ENCODE peak calls at places on chromosomes 7 and 10, in five cellular contexts. One of them, this sample, is unnamed.

GRCh38 chr10:78830062-78830974 is 238.4 kb upstream of the ZMIZ1 start:
- DNase-seq in mammary epithelial cell: peak
- DNase-seq in tibial nerve: no peak
- DNase-seq in fibroblast of lung: no peak
- DNase-seq in left ventricle myocardium inferior: no peak
- DNase-seq in this sample: no peak

GRCh38 chr10:74612195-74612594 is 214.2 kb upstream of the KAT6B start:
- DNase-seq in left ventricle myocardium inferior: no peak
- DNase-seq in tibial nerve: no peak
- DNase-seq in fibroblast of lung: peak
- DNase-seq in mammary epithelial cell: peak
- DNase-seq in this sample: no peak

GRCh38 chr7:105916603-105917002 is 40.2 kb upstream of the ATXN7L1 start:
- DNase-seq in tibial nerve: no peak
- DNase-seq in left ventricle myocardium inferior: no peak
- DNase-seq in mammary epithelial cell: no peak
- DNase-seq in fibroblast of lung: peak
- DNase-seq in this sample: no peak

GRCh38 chr10:49162761-49163160 is 25.4 kb downstream of the TMEM273 start:
- DNase-seq in left ventricle myocardium inferior: no peak
- DNase-seq in mammary epithelial cell: no peak
- DNase-seq in fibroblast of lung: no peak
- DNase-seq in tibial nerve: no peak
- DNase-seq in this sample: peak

GRCh38 chr10:30359373-30360206 is 10.5 kb upstream of the MTPAP start:
- DNase-seq in tibial nerve: peak
- DNase-seq in left ventricle myocardium inferior: peak
- DNase-seq in mammary epithelial cell: peak
- DNase-seq in fibroblast of lung: peak
- DNase-seq in this sample: peak

GRCh38 chr7:133672866-133673265 is 420.0 kb downstream of the EXOC4 start:
- DNase-seq in fibroblast of lung: no peak
- DNase-seq in left ventricle myocardium inferior: no peak
- DNase-seq in mammary epithelial cell: no peak
- DNase-seq in tibial nerve: no peak
- DNase-seq in this sample: no peak

GRCh38 chr7:638256-639011 is 88.1 kb upstream of the DNAAF5 start:
- DNase-seq in mammary epithelial cell: no peak
- DNase-seq in left ventricle myocardium inferior: no peak
- DNase-seq in fibroblast of lung: no peak
- DNase-seq in tibial nerve: no peak
- DNase-seq in this sample: no peak

GRCh38 chr7:147535619-147536200 is 1054.9 kb upstream of the C7orf33 start:
- DNase-seq in left ventricle myocardium inferior: no peak
- DNase-seq in mammary epithelial cell: peak
- DNase-seq in tibial nerve: no peak
- DNase-seq in fibroblast of lung: peak
- DNase-seq in this sample: no peak

GRCh38 chr7:159015894-159016410 is 128.7 kb downstream of the VIPR2 start:
- DNase-seq in mammary epithelial cell: no peak
- DNase-seq in left ventricle myocardium inferior: no peak
- DNase-seq in tibial nerve: no peak
- DNase-seq in fibroblast of lung: no peak
- DNase-seq in this sample: no peak

GRCh38 chr7:98831641-98832221 is 38.1 kb downstream of the TMEM130 start:
- DNase-seq in tibial nerve: no peak
- DNase-seq in fibroblast of lung: peak
- DNase-seq in left ventricle myocardium inferior: no peak
- DNase-seq in mammary epithelial cell: no peak
- DNase-seq in this sample: peak

GRCh38 chr10:132361581-132362101 is 29.6 kb downstream of the LRRC27 start:
- DNase-seq in fibroblast of lung: no peak
- DNase-seq in left ventricle myocardium inferior: no peak
- DNase-seq in mammary epithelial cell: no peak
- DNase-seq in tibial nerve: no peak
- DNase-seq in this sample: no peak

GRCh38 chr10:118927317-118927716 is 102.2 kb upstream of the NANOS1 start:
- DNase-seq in mammary epithelial cell: no peak
- DNase-seq in left ventricle myocardium inferior: no peak
- DNase-seq in fibroblast of lung: no peak
- DNase-seq in tibial nerve: no peak
- DNase-seq in this sample: no peak

GRCh38 chr7:142516038-142516501 is 233.2 kb upstream of the PRSS1 start:
- DNase-seq in left ventricle myocardium inferior: no peak
- DNase-seq in fibroblast of lung: peak
- DNase-seq in tibial nerve: no peak
- DNase-seq in mammary epithelial cell: peak
- DNase-seq in this sample: no peak

GRCh38 chr7:114085592-114086490 is 167.0 kb upstream of the PPP1R3A start:
- DNase-seq in left ventricle myocardium inferior: peak
- DNase-seq in tibial nerve: peak
- DNase-seq in mammary epithelial cell: peak
- DNase-seq in fibroblast of lung: peak
- DNase-seq in this sample: peak

GRCh38 chr7:27532256-27532783 is 130.4 kb downstream of the HIBADH start:
- DNase-seq in tibial nerve: no peak
- DNase-seq in left ventricle myocardium inferior: no peak
- DNase-seq in mammary epithelial cell: no peak
- DNase-seq in fibroblast of lung: peak
- DNase-seq in this sample: no peak

GRCh38 chr7:73718905-73719805 is at the start of gene STX1A:
- DNase-seq in fibroblast of lung: peak
- DNase-seq in mammary epithelial cell: peak
- DNase-seq in left ventricle myocardium inferior: peak
- DNase-seq in tibial nerve: no peak
- DNase-seq in this sample: peak

GRCh38 chr7:70582921-70583895 is 548.7 kb upstream of the GALNT17 start:
- DNase-seq in mammary epithelial cell: no peak
- DNase-seq in fibroblast of lung: no peak
- DNase-seq in left ventricle myocardium inferior: no peak
- DNase-seq in tibial nerve: no peak
- DNase-seq in this sample: no peak

GRCh38 chr7:150377116-150377979 is 1.8 kb upstream of the ZNF775 start:
- DNase-seq in left ventricle myocardium inferior: no peak
- DNase-seq in tibial nerve: no peak
- DNase-seq in fibroblast of lung: no peak
- DNase-seq in mammary epithelial cell: no peak
- DNase-seq in this sample: no peak

GRCh38 chr7:2241580-2242540 is at the start of the genes MRM2 and NUDT1:
- DNase-seq in left ventricle myocardium inferior: peak
- DNase-seq in mammary epithelial cell: peak
- DNase-seq in tibial nerve: peak
- DNase-seq in fibroblast of lung: peak
- DNase-seq in this sample: peak

GRCh38 chr7:139960158-139960557 is 102.6 kb downstream of the PARP12 start:
- DNase-seq in tibial nerve: no peak
- DNase-seq in fibroblast of lung: peak
- DNase-seq in mammary epithelial cell: no peak
- DNase-seq in left ventricle myocardium inferior: no peak
- DNase-seq in this sample: no peak

GRCh38 chr7:100351657-100352058 is 6.3 kb upstream of the PILRB start:
- DNase-seq in left ventricle myocardium inferior: no peak
- DNase-seq in mammary epithelial cell: no peak
- DNase-seq in fibroblast of lung: no peak
- DNase-seq in tibial nerve: no peak
- DNase-seq in this sample: no peak

GRCh38 chr10:28533315-28533564 is 322 bp downstream of the WAC start:
- DNase-seq in fibroblast of lung: no peak
- DNase-seq in left ventricle myocardium inferior: no peak
- DNase-seq in mammary epithelial cell: no peak
- DNase-seq in tibial nerve: no peak
- DNase-seq in this sample: no peak

GRCh38 chr7:157521752-157522151 is 184.9 kb downstream of the DNAJB6 start:
- DNase-seq in tibial nerve: no peak
- DNase-seq in left ventricle myocardium inferior: no peak
- DNase-seq in fibroblast of lung: no peak
- DNase-seq in mammary epithelial cell: no peak
- DNase-seq in this sample: no peak

GRCh38 chr10:85792533-85792858 is 574.1 kb downstream of the GRID1 start:
- DNase-seq in mammary epithelial cell: no peak
- DNase-seq in left ventricle myocardium inferior: no peak
- DNase-seq in tibial nerve: no peak
- DNase-seq in fibroblast of lung: no peak
- DNase-seq in this sample: no peak

GRCh38 chr10:85789125-85789524 is 577.5 kb downstream of the GRID1 start:
- DNase-seq in fibroblast of lung: no peak
- DNase-seq in mammary epithelial cell: no peak
- DNase-seq in left ventricle myocardium inferior: no peak
- DNase-seq in tibial nerve: no peak
- DNase-seq in this sample: no peak

GRCh38 chr10:85794553-85794952 is 572.0 kb downstream of the GRID1 start:
- DNase-seq in left ventricle myocardium inferior: no peak
- DNase-seq in tibial nerve: no peak
- DNase-seq in fibroblast of lung: no peak
- DNase-seq in mammary epithelial cell: no peak
- DNase-seq in this sample: no peak

GRCh38 chr10:85790155-85790789 is 576.3 kb downstream of the GRID1 start:
- DNase-seq in tibial nerve: no peak
- DNase-seq in fibroblast of lung: no peak
- DNase-seq in mammary epithelial cell: no peak
- DNase-seq in left ventricle myocardium inferior: no peak
- DNase-seq in this sample: no peak

DNA sequence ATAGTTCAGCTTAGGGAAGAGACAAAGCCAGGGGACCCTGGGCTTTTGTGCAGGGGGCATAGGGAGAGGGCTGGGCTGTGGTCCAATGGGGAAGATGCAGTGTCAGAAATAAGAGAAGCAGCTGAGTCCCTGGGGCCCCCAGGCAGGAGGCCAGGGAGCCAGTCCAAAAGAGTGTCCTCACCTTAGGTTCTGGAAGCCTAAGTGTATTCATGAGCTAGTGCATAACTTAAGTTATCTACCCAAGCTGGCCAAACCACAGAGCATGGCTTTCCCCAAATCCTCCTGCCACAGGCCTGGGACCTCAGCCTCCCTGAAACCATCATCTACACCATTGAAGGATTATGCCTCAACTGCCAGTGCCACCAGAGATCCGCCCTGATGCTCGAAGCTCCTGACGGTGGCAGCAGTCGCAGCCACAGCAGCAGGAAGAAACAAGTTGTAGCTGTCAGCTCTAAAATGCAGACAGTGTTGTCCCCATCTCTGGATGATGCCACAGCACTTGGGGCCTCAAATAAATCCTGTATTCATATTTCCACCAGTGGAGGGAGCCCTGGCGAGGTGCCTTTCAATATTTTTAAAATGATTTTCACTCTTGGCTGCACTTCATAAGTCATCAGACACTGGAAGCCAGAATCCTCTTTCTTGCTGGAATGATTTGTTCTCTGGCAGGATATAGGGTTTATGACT is 574.6 kb downstream of the GRID1 start:
- DNase-seq in mammary epithelial cell: no peak
- DNase-seq in fibroblast of lung: no peak
- DNase-seq in left ventricle myocardium inferior: no peak
- DNase-seq in tibial nerve: peak
- DNase-seq in this sample: no peak
- TF ChIP-seq CTCF in mammary epithelial cell: no peak
- TF ChIP-seq CTCF in fibroblast of lung: no peak
- TF ChIP-seq CTCF in left ventricle myocardium inferior: peak
- TF ChIP-seq CTCF in tibial nerve: peak
- TF ChIP-seq CTCF in this sample: no peak

GRCh38 chr7:101728888-101729883 is 88.2 kb upstream of the CUX1 start:
- DNase-seq in fibroblast of lung: peak
- DNase-seq in mammary epithelial cell: no peak
- DNase-seq in left ventricle myocardium inferior: no peak
- DNase-seq in tibial nerve: no peak
- DNase-seq in this sample: peak

GRCh38 chr7:101736077-101736476 is 81.3 kb upstream of the CUX1 start:
- DNase-seq in left ventricle myocardium inferior: no peak
- DNase-seq in mammary epithelial cell: no peak
- DNase-seq in fibroblast of lung: no peak
- DNase-seq in tibial nerve: no peak
- DNase-seq in this sample: no peak

GRCh38 chr7:101728128-101728527 is 89.3 kb upstream of the CUX1 start:
- DNase-seq in mammary epithelial cell: no peak
- DNase-seq in fibroblast of lung: no peak
- DNase-seq in tibial nerve: no peak
- DNase-seq in left ventricle myocardium inferior: no peak
- DNase-seq in this sample: no peak

GRCh38 chr7:101731502-101732084 is 85.8 kb upstream of the CUX1 start:
- DNase-seq in left ventricle myocardium inferior: no peak
- DNase-seq in fibroblast of lung: no peak
- DNase-seq in tibial nerve: no peak
- DNase-seq in mammary epithelial cell: no peak
- DNase-seq in this sample: no peak

GRCh38 chr7:101733713-101734475 is 83.5 kb upstream of the CUX1 start:
- DNase-seq in left ventricle myocardium inferior: peak
- DNase-seq in fibroblast of lung: peak
- DNase-seq in mammary epithelial cell: no peak
- DNase-seq in tibial nerve: peak
- DNase-seq in this sample: peak
- H3K4me3 ChIP-seq in left ventricle myocardium inferior: peak
- H3K4me3 ChIP-seq in fibroblast of lung: peak
- H3K4me3 ChIP-seq in mammary epithelial cell: no peak
- H3K4me3 ChIP-seq in tibial nerve: no peak
- H3K4me3 ChIP-seq in this sample: peak

DNA sequence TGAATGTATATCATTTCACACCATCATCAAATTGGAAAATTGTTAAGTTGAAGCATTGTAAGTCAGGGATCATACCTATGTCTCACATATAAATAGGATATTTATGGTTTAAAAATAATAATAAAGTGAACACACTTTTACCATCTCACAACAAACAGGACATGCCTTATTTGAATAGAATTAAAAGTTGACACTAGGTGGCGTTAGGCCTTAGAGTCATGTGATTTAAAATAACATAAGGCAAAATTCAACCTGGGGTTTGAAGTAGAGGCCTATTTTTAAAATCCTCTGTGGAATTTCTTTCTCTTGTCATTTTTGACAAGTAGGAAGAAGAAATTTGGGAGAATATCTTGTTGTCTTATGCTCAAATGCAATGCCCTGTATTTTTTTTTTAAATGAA is 184.7 kb upstream of the PCDH15 start:
- DNase-seq in left ventricle myocardium inferior: no peak
- DNase-seq in mammary epithelial cell: peak
- DNase-seq in tibial nerve: no peak
- DNase-seq in fibroblast of lung: peak
- DNase-seq in this sample: no peak
- TF ChIP-seq CTCF in left ventricle myocardium inferior: peak
- TF ChIP-seq CTCF in mammary epithelial cell: peak
- TF ChIP-seq CTCF in tibial nerve: no peak
- TF ChIP-seq CTCF in fibroblast of lung: peak
- TF ChIP-seq CTCF in this sample: peak

GRCh38 chr7:110356438-110356837 is 734.5 kb upstream of the LRRN3 start:
- DNase-seq in mammary epithelial cell: no peak
- DNase-seq in fibroblast of lung: no peak
- DNase-seq in left ventricle myocardium inferior: no peak
- DNase-seq in tibial nerve: no peak
- DNase-seq in this sample: no peak

DNA sequence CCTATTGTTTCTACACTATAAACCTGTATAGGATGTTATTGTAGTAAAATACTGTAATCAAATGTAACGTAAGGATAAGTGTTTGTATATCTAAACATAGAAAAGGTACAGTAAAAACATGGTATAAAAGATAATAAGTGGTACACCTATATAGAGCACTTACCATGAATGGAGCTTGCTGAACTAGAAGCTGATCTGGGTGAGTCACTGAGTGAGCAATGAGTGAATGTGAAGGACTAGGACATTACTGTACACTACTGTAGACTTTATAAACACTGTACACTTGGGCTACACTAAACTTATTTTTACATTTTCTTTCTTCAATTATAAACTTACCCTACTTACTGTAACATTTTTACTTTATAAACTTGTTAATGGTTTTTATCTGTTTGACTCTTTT is 732.9 kb upstream of the LRRN3 start:
- DNase-seq in tibial nerve: no peak
- DNase-seq in fibroblast of lung: peak
- DNase-seq in left ventricle myocardium inferior: no peak
- DNase-seq in mammary epithelial cell: peak
- DNase-seq in this sample: no peak
- H3K4me3 ChIP-seq in tibial nerve: no peak
- H3K4me3 ChIP-seq in fibroblast of lung: no peak
- H3K4me3 ChIP-seq in left ventricle myocardium inferior: no peak
- H3K4me3 ChIP-seq in mammary epithelial cell: no peak
- H3K4me3 ChIP-seq in this sample: no peak

This sample was measured in adrenal gland.